ENCODE peak calls at places on chromosomes 4 and X, in nine cellular contexts. T is glutamatergic neuron; J is GM13976; I is activated naive CD4-positive, alpha-beta T cell; Y is tibial nerve; N is left lung; V is NCI-H69; C is CD8-positive, alpha-beta memory T cell; P is D341Med. D is an unnamed sample.

GRCh38 chrX:25300994-25301393 is 285.2 kb upstream of the ARX start:
- DNase-seq in T (no peak), J (no peak), I (no peak), Y (no peak), N (no peak), V (no peak), C (no peak), P (no peak), D (no peak)

GRCh38 chr4:1759170-1759817 is 33.8 kb upstream of the FGFR3 start:
- DNase-seq in T (no peak), J (no peak), I (no peak), Y (no peak), N (no peak), V (no peak), C (no peak), P (no peak), D (no peak)

GRCh38 chr4:54400802-54401201 is 171.7 kb downstream of the PDGFRA start:
- DNase-seq in T (no peak), J (no peak), I (no peak), Y (no peak), N (peak; percentile 36), V (no peak), C (no peak), P (no peak), D (no peak)

GRCh38 chr4:16752150-16752549 is 146.3 kb downstream of the LDB2 start:
- DNase-seq in T (no peak), J (no peak), I (no peak), Y (no peak), N (no peak), V (no peak), C (no peak), P (no peak), D (no peak)

GRCh38 chrX:118571829-118572228 is 76.2 kb downstream of the DOCK11 start:
- DNase-seq in T (no peak), J (no peak), I (no peak), Y (no peak), N (no peak), V (no peak), C (no peak), P (no peak), D (no peak)

GRCh38 chr4:189088783-189089182 is 851.9 kb upstream of the FRG1 start:
- DNase-seq in T (no peak), J (no peak), I (no peak), Y (no peak), N (no peak), V (peak; percentile 42), C (no peak), P (no peak), D (no peak)

GRCh38 chr4:70915874-70916559 is 13.8 kb downstream of the MOB1B start:
- DNase-seq in T (no peak), J (no peak), I (no peak), Y (no peak), N (no peak), V (no peak), C (no peak), P (no peak), D (no peak)

GRCh38 chr4:17060230-17060629 is 161.8 kb upstream of the LDB2 start:
- DNase-seq in T (no peak), J (no peak), I (no peak), Y (no peak), N (no peak), V (no peak), C (no peak), P (no peak), D (no peak)

GRCh38 chr4:159191989-159192388 is 89.1 kb downstream of the RAPGEF2 start:
- DNase-seq in T (no peak), J (no peak), I (no peak), Y (no peak), N (no peak), V (peak; percentile 27), C (no peak), P (no peak), D (no peak)

GRCh38 chrX:76148011-76148665 is 24.7 kb upstream of the PBDC1 start:
- DNase-seq in T (no peak), J (no peak), I (no peak), Y (no peak), N (no peak), V (peak; percentile 17), C (no peak), P (no peak), D (no peak)

GRCh38 chr4:145216532-145216931 is 36.1 kb upstream of the OTUD4 start:
- DNase-seq in T (no peak), J (no peak), I (no peak), Y (no peak), N (no peak), V (peak; percentile 25), C (no peak), P (peak; percentile 33), D (no peak)

GRCh38 chrX:47573334-47574095 is 8.7 kb upstream of the TIMP1 start:
- DNase-seq in T (no peak), J (no peak), I (no peak), Y (peak; percentile 34), N (no peak), V (no peak), C (no peak), P (no peak), D (no peak)

GRCh38 chr4:150720973-150721518 is 139.1 kb downstream of the MAB21L2 start:
- DNase-seq in T (no peak), J (peak; percentile 6), I (no peak), Y (no peak), N (no peak), V (no peak), C (no peak), P (no peak), D (no peak)

GRCh38 chr4:139556735-139557505 is 901 bp upstream of the SETD7 start:
- DNase-seq in T (peak; percentile 54), J (peak; percentile 59), I (peak; percentile 25), Y (peak; percentile 31), N (peak; percentile 73), V (peak; percentile 90), C (peak; percentile 30), P (peak; percentile 77), D (no peak)

GRCh38 chr4:504076-504475 is 5.1 kb downstream of the PIGG start:
- DNase-seq in T (no peak), J (no peak), I (no peak), Y (no peak), N (no peak), V (no peak), C (no peak), P (no peak), D (no peak)

GRCh38 chr4:40335508-40335860 is 351 bp downstream of the CHRNA9 start:
- DNase-seq in T (no peak), J (no peak), I (no peak), Y (no peak), N (no peak), V (no peak), C (no peak), P (no peak), D (no peak)

GRCh38 chr4:108902769-108903168 is 139.9 kb upstream of the ETNPPL start:
- DNase-seq in T (no peak), J (no peak), I (no peak), Y (no peak), N (no peak), V (no peak), C (no peak), P (no peak), D (no peak)

GRCh38 chr4:17636696-17637351 is 22.4 kb downstream of the MED28 start:
- DNase-seq in T (peak; percentile 91), J (peak; percentile 88), I (peak; percentile 61), Y (peak; percentile 67), N (peak; percentile 65), V (peak; percentile 63), C (peak; percentile 65), P (peak; percentile 89), D (no peak)

GRCh38 chr4:147060171-147060931 is 114.7 kb upstream of the TTC29 start:
- DNase-seq in T (no peak), J (no peak), I (no peak), Y (no peak), N (no peak), V (no peak), C (no peak), P (no peak), D (no peak)

GRCh38 chrX:137354851-137355250 is 211.1 kb upstream of the ZIC3 start:
- DNase-seq in T (no peak), J (no peak), I (no peak), Y (no peak), N (no peak), V (peak; percentile 7), C (no peak), P (peak; percentile 58), D (no peak)

GRCh38 chr4:95285797-95286196 is 263.0 kb downstream of the UNC5C start:
- DNase-seq in T (no peak), J (no peak), I (no peak), Y (no peak), N (no peak), V (no peak), C (no peak), P (no peak), D (no peak)

GRCh38 chr4:177547985-177548384 is 105.7 kb upstream of the AGA start:
- DNase-seq in T (no peak), J (no peak), I (no peak), Y (no peak), N (no peak), V (peak; percentile 22), C (no peak), P (no peak), D (no peak)

GRCh38 chr4:184441461-184442392 is 32.6 kb downstream of the IRF2 start:
- DNase-seq in T (no peak), J (no peak), I (no peak), Y (no peak), N (no peak), V (no peak), C (no peak), P (peak; percentile 60), D (no peak)

GRCh38 chrX:102599084-102599949 is at the start of gene ARMCX5:
- DNase-seq in T (peak; percentile 61), J (peak; percentile 21), I (peak; percentile 15), Y (peak; percentile 44), N (peak; percentile 78), V (peak; percentile 95), C (peak; percentile 46), P (peak; percentile 74), D (peak; percentile 0)

GRCh38 chr4:2930135-2930805 is 32.9 kb downstream of the NOP14 start:
- DNase-seq in T (no peak), J (no peak), I (no peak), Y (no peak), N (peak; percentile 31), V (no peak), C (no peak), P (no peak), D (no peak)

GRCh38 chrX:9171841-9172240 is 137.9 kb upstream of the FAM9B start:
- DNase-seq in T (no peak), J (no peak), I (no peak), Y (no peak), N (no peak), V (no peak), C (no peak), P (no peak), D (no peak)

GRCh38 chrX:24676403-24677024 is 17.2 kb upstream of the POLA1 start:
- DNase-seq in T (no peak), J (peak; percentile 28), I (no peak), Y (no peak), N (no peak), V (peak; percentile 26), C (no peak), P (peak; percentile 50), D (no peak)

GRCh38 chrX:25005034-25005381 is 10.8 kb downstream of the ARX start:
- DNase-seq in T (no peak), J (no peak), I (no peak), Y (no peak), N (no peak), V (no peak), C (no peak), P (no peak), D (no peak)

GRCh38 chr4:163949976-163950601 is 455.6 kb downstream of the TMA16 start:
- DNase-seq in T (no peak), J (no peak), I (no peak), Y (no peak), N (no peak), V (no peak), C (no peak), P (no peak), D (no peak)

GRCh38 chr4:37473807-37474206 is 212.4 kb downstream of the RELL1 start:
- DNase-seq in T (no peak), J (no peak), I (no peak), Y (no peak), N (no peak), V (no peak), C (no peak), P (no peak), D (no peak)

GRCh38 chr4:40581254-40582140 is 48.2 kb downstream of the RBM47 start:
- DNase-seq in T (no peak), J (no peak), I (no peak), Y (no peak), N (no peak), V (no peak), C (no peak), P (no peak), D (no peak)

D was measured in SIG-M5.